ENCODE peak calls at places on chromosomes 3 and 15, in eight cellular contexts. One of them, this sample, is unnamed.

GRCh38 chr3:179264456-179264855 is 13.5 kb upstream of the KCNMB3 start:
- DNase-seq in ovary: no peak
- DNase-seq in stomach: no peak
- DNase-seq in A549: no peak
- DNase-seq in SK-N-SH: no peak
- DNase-seq in suprapubic skin: no peak
- DNase-seq in transverse colon: no peak
- DNase-seq in upper lobe of left lung: no peak
- DNase-seq in this sample: no peak

GRCh38 chr3:123951522-123952447 is 9.2 kb downstream of the CCDC14 start:
- DNase-seq in A549: no peak
- DNase-seq in ovary: no peak
- DNase-seq in transverse colon: no peak
- DNase-seq in upper lobe of left lung: peak; percentile 27
- DNase-seq in stomach: no peak
- DNase-seq in SK-N-SH: no peak
- DNase-seq in suprapubic skin: no peak
- DNase-seq in this sample: no peak

GRCh38 chr3:176690470-176690869 is 506.8 kb downstream of the TBL1XR1 start:
- DNase-seq in suprapubic skin: no peak
- DNase-seq in A549: no peak
- DNase-seq in stomach: no peak
- DNase-seq in upper lobe of left lung: no peak
- DNase-seq in ovary: no peak
- DNase-seq in SK-N-SH: no peak
- DNase-seq in transverse colon: no peak
- DNase-seq in this sample: no peak

GRCh38 chr15:33789141-33789540 is 179.2 kb upstream of the CHRM5 start:
- DNase-seq in ovary: no peak
- DNase-seq in transverse colon: no peak
- DNase-seq in A549: no peak
- DNase-seq in SK-N-SH: no peak
- DNase-seq in stomach: no peak
- DNase-seq in upper lobe of left lung: no peak
- DNase-seq in suprapubic skin: no peak
- DNase-seq in this sample: no peak

GRCh38 chr15:90600954-90601353 is 71.2 kb downstream of the CRTC3 start:
- DNase-seq in suprapubic skin: no peak
- DNase-seq in A549: no peak
- DNase-seq in ovary: no peak
- DNase-seq in stomach: no peak
- DNase-seq in SK-N-SH: no peak
- DNase-seq in upper lobe of left lung: no peak
- DNase-seq in transverse colon: no peak
- DNase-seq in this sample: no peak

GRCh38 chr3:172317984-172318383 is 130.3 kb downstream of the GHSR start:
- DNase-seq in upper lobe of left lung: peak; percentile 24
- DNase-seq in stomach: no peak
- DNase-seq in A549: peak; percentile 13
- DNase-seq in transverse colon: peak; percentile 24
- DNase-seq in ovary: peak; percentile 66
- DNase-seq in SK-N-SH: peak; percentile 53
- DNase-seq in suprapubic skin: peak; percentile 69
- DNase-seq in this sample: peak; percentile 41

GRCh38 chr3:149579838-149580542 is 77.8 kb downstream of the WWTR1 start:
- DNase-seq in suprapubic skin: no peak
- DNase-seq in SK-N-SH: no peak
- DNase-seq in upper lobe of left lung: no peak
- DNase-seq in A549: no peak
- DNase-seq in stomach: no peak
- DNase-seq in ovary: no peak
- DNase-seq in transverse colon: no peak
- DNase-seq in this sample: no peak

GRCh38 chr3:116005404-116005803 is 382.1 kb downstream of the GAP43 start:
- DNase-seq in suprapubic skin: no peak
- DNase-seq in ovary: peak; percentile 32
- DNase-seq in upper lobe of left lung: no peak
- DNase-seq in SK-N-SH: no peak
- DNase-seq in A549: no peak
- DNase-seq in stomach: no peak
- DNase-seq in transverse colon: no peak
- DNase-seq in this sample: no peak

GRCh38 chr3:183180105-183180763 is 17.7 kb upstream of the LAMP3 start:
- DNase-seq in stomach: no peak
- DNase-seq in SK-N-SH: no peak
- DNase-seq in suprapubic skin: no peak
- DNase-seq in upper lobe of left lung: no peak
- DNase-seq in transverse colon: no peak
- DNase-seq in ovary: no peak
- DNase-seq in A549: no peak
- DNase-seq in this sample: no peak

GRCh38 chr3:45868213-45868612 is 18.1 kb upstream of the CCR9 start:
- DNase-seq in SK-N-SH: no peak
- DNase-seq in upper lobe of left lung: no peak
- DNase-seq in suprapubic skin: no peak
- DNase-seq in stomach: no peak
- DNase-seq in ovary: no peak
- DNase-seq in transverse colon: no peak
- DNase-seq in A549: no peak
- DNase-seq in this sample: no peak

GRCh38 chr3:90031121-90031520 is 923.7 kb downstream of the EPHA3 start:
- DNase-seq in suprapubic skin: no peak
- DNase-seq in A549: no peak
- DNase-seq in upper lobe of left lung: no peak
- DNase-seq in stomach: no peak
- DNase-seq in transverse colon: no peak
- DNase-seq in SK-N-SH: no peak
- DNase-seq in ovary: no peak
- DNase-seq in this sample: no peak

GRCh38 chr3:23824699-23825444 is 19.1 kb downstream of the UBE2E1 start:
- DNase-seq in transverse colon: no peak
- DNase-seq in A549: no peak
- DNase-seq in upper lobe of left lung: no peak
- DNase-seq in SK-N-SH: no peak
- DNase-seq in stomach: no peak
- DNase-seq in suprapubic skin: no peak
- DNase-seq in ovary: no peak
- DNase-seq in this sample: no peak

GRCh38 chr3:160454995-160455394 is 5.4 kb upstream of the TRIM59 start:
- DNase-seq in upper lobe of left lung: no peak
- DNase-seq in A549: no peak
- DNase-seq in ovary: no peak
- DNase-seq in stomach: no peak
- DNase-seq in transverse colon: no peak
- DNase-seq in SK-N-SH: no peak
- DNase-seq in suprapubic skin: no peak
- DNase-seq in this sample: no peak

GRCh38 chr15:49789436-49789835 is 168.6 kb downstream of the DTWD1 start:
- DNase-seq in ovary: no peak
- DNase-seq in A549: no peak
- DNase-seq in transverse colon: no peak
- DNase-seq in SK-N-SH: no peak
- DNase-seq in upper lobe of left lung: no peak
- DNase-seq in stomach: no peak
- DNase-seq in suprapubic skin: no peak
- DNase-seq in this sample: no peak

GRCh38 chr3:54982807-54983206 is 54.9 kb upstream of the LRTM1 start:
- DNase-seq in A549: no peak
- DNase-seq in SK-N-SH: no peak
- DNase-seq in suprapubic skin: no peak
- DNase-seq in stomach: no peak
- DNase-seq in ovary: no peak
- DNase-seq in transverse colon: no peak
- DNase-seq in upper lobe of left lung: no peak
- DNase-seq in this sample: no peak

GRCh38 chr3:26091096-26091495 is 301.2 kb downstream of the OXSM start:
- DNase-seq in transverse colon: no peak
- DNase-seq in ovary: no peak
- DNase-seq in SK-N-SH: no peak
- DNase-seq in upper lobe of left lung: no peak
- DNase-seq in A549: no peak
- DNase-seq in stomach: no peak
- DNase-seq in suprapubic skin: no peak
- DNase-seq in this sample: no peak

GRCh38 chr15:29003446-29004233 is 117.9 kb downstream of the APBA2 start:
- DNase-seq in transverse colon: no peak
- DNase-seq in SK-N-SH: no peak
- DNase-seq in A549: no peak
- DNase-seq in upper lobe of left lung: no peak
- DNase-seq in suprapubic skin: no peak
- DNase-seq in stomach: no peak
- DNase-seq in ovary: no peak
- DNase-seq in this sample: no peak

GRCh38 chr15:29012097-29012496 is 126.3 kb downstream of the APBA2 start:
- DNase-seq in suprapubic skin: no peak
- DNase-seq in ovary: no peak
- DNase-seq in upper lobe of left lung: no peak
- DNase-seq in SK-N-SH: no peak
- DNase-seq in A549: no peak
- DNase-seq in stomach: no peak
- DNase-seq in transverse colon: no peak
- DNase-seq in this sample: no peak

GRCh38 chr15:29014493-29014892 is 128.7 kb downstream of the APBA2 start:
- DNase-seq in ovary: no peak
- DNase-seq in suprapubic skin: no peak
- DNase-seq in transverse colon: no peak
- DNase-seq in A549: no peak
- DNase-seq in stomach: no peak
- DNase-seq in upper lobe of left lung: no peak
- DNase-seq in SK-N-SH: no peak
- DNase-seq in this sample: no peak

DNA sequence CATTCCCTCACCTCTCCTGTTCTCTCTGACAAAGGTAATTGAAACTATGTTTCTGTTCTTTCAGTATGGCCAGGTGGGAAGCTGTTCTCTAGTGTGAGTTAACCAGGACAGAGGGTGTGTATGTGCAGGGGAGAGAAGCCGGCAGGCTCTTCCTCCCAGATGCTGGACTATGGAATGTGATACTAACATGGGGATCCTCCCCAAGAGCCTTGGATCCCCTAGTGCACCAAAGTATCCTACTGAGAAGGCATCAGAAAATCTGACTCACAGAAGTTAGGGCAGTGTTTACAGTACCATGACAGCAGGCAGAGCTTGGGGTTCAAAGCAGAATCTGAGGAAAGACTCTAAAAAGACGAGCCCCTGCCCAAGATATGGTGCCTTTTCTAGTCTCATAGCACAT is 123.1 kb downstream of the APBA2 start:
- DNase-seq in stomach: no peak
- DNase-seq in transverse colon: no peak
- DNase-seq in suprapubic skin: no peak
- DNase-seq in ovary: no peak
- DNase-seq in A549: no peak
- DNase-seq in upper lobe of left lung: no peak
- DNase-seq in SK-N-SH: no peak
- DNase-seq in this sample: no peak
- TF ChIP-seq EP300 in stomach: no peak
- TF ChIP-seq EP300 in transverse colon: no peak
- TF ChIP-seq EP300 in suprapubic skin: no peak
- TF ChIP-seq EP300 in ovary: no peak
- TF ChIP-seq EP300 in A549: no peak
- TF ChIP-seq EP300 in upper lobe of left lung: no peak
- TF ChIP-seq EP300 in SK-N-SH: no peak
- TF ChIP-seq EP300 in this sample: no peak

GRCh38 chr3:131454501-131454900 is 48.3 kb downstream of the MRPL3 start:
- DNase-seq in stomach: no peak
- DNase-seq in A549: no peak
- DNase-seq in SK-N-SH: no peak
- DNase-seq in upper lobe of left lung: no peak
- DNase-seq in ovary: no peak
- DNase-seq in transverse colon: no peak
- DNase-seq in suprapubic skin: no peak
- DNase-seq in this sample: no peak
- TF ChIP-seq EP300 in stomach: no peak
- TF ChIP-seq EP300 in A549: no peak
- TF ChIP-seq EP300 in SK-N-SH: no peak
- TF ChIP-seq EP300 in upper lobe of left lung: no peak
- TF ChIP-seq EP300 in ovary: no peak
- TF ChIP-seq EP300 in transverse colon: no peak
- TF ChIP-seq EP300 in suprapubic skin: no peak
- TF ChIP-seq EP300 in this sample: peak; percentile 24

DNA sequence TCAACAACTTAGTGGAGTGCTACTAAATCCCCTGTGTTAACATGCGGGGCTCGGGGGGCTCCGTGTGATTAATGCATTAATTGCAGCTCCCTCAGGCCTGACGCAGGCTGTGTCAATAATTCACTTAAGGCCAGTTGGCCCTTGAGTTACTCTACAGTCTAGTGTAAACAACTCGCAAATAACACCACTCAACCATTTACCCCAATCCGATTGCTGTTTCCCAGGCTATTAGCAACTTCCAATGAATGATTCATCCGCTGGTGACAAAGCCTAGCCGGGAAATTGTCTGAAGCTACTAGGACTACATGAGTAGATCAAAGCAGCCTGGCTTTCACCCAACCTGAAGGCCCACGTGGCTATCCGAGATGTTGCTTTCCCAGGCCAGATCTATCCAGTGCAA is 121.3 kb upstream of the SOX14 start:
- DNase-seq in ovary: no peak
- DNase-seq in stomach: no peak
- DNase-seq in SK-N-SH: no peak
- DNase-seq in A549: no peak
- DNase-seq in transverse colon: no peak
- DNase-seq in suprapubic skin: no peak
- DNase-seq in upper lobe of left lung: no peak
- DNase-seq in this sample: no peak
- TF ChIP-seq EP300 in ovary: no peak
- TF ChIP-seq EP300 in stomach: no peak
- TF ChIP-seq EP300 in SK-N-SH: no peak
- TF ChIP-seq EP300 in A549: no peak
- TF ChIP-seq EP300 in transverse colon: no peak
- TF ChIP-seq EP300 in suprapubic skin: no peak
- TF ChIP-seq EP300 in upper lobe of left lung: no peak
- TF ChIP-seq EP300 in this sample: no peak

GRCh38 chr3:175381685-175382084 is 522.6 kb downstream of the NAALADL2 start:
- DNase-seq in SK-N-SH: no peak
- DNase-seq in stomach: no peak
- DNase-seq in transverse colon: no peak
- DNase-seq in A549: no peak
- DNase-seq in suprapubic skin: no peak
- DNase-seq in ovary: no peak
- DNase-seq in upper lobe of left lung: no peak
- DNase-seq in this sample: no peak

GRCh38 chr3:175384569-175384968 is 525.4 kb downstream of the NAALADL2 start:
- DNase-seq in upper lobe of left lung: no peak
- DNase-seq in suprapubic skin: no peak
- DNase-seq in transverse colon: no peak
- DNase-seq in SK-N-SH: no peak
- DNase-seq in A549: no peak
- DNase-seq in stomach: no peak
- DNase-seq in ovary: no peak
- DNase-seq in this sample: no peak

GRCh38 chr3:175383813-175384212 is 524.7 kb downstream of the NAALADL2 start:
- DNase-seq in ovary: no peak
- DNase-seq in upper lobe of left lung: no peak
- DNase-seq in transverse colon: no peak
- DNase-seq in suprapubic skin: no peak
- DNase-seq in A549: no peak
- DNase-seq in SK-N-SH: no peak
- DNase-seq in stomach: no peak
- DNase-seq in this sample: no peak

GRCh38 chr3:175383366-175383765 is 524.2 kb downstream of the NAALADL2 start:
- DNase-seq in ovary: no peak
- DNase-seq in suprapubic skin: no peak
- DNase-seq in upper lobe of left lung: no peak
- DNase-seq in A549: no peak
- DNase-seq in SK-N-SH: no peak
- DNase-seq in transverse colon: no peak
- DNase-seq in stomach: no peak
- DNase-seq in this sample: no peak

GRCh38 chr3:175386630-175387029 is 527.5 kb downstream of the NAALADL2 start:
- DNase-seq in upper lobe of left lung: no peak
- DNase-seq in ovary: no peak
- DNase-seq in suprapubic skin: no peak
- DNase-seq in SK-N-SH: no peak
- DNase-seq in transverse colon: no peak
- DNase-seq in stomach: no peak
- DNase-seq in A549: peak; percentile 1
- DNase-seq in this sample: no peak
- TF ChIP-seq EP300 in upper lobe of left lung: no peak
- TF ChIP-seq EP300 in ovary: no peak
- TF ChIP-seq EP300 in suprapubic skin: no peak
- TF ChIP-seq EP300 in SK-N-SH: peak; percentile 82
- TF ChIP-seq EP300 in transverse colon: no peak
- TF ChIP-seq EP300 in stomach: no peak
- TF ChIP-seq EP300 in A549: no peak
- TF ChIP-seq EP300 in this sample: no peak

This sample was measured in tibial nerve.